ENCODE peak calls at places on chromosome 22, in nine cellular contexts. W is right cardiac atrium; R is AG10803; Q is stimulated activated naive B cell treated with anti-CD40 and anti-IgM and Interleukin-4, amounts not matched to agents 10 μg/mL and 1 μg/mL and 100 μg/mL, for 72 hours; T is NCI-H69; G is stimulated activated naive CD4-positive, alpha-beta T cell treated with Interleukin-2 at 50 U/mL for 16 hours; F is stomach; S is NCI-H748 treated with DMSO at 0.1 percent for 48 hours; X is left ventricle myocardium inferior. V is an unnamed sample.

GRCh38 chr22:40719599-40719998 is 40.3 kb downstream of the MCHR1 start:
- DNase-seq in T (no peak), R (no peak), Q (no peak), F (no peak), S (no peak), W (no peak), X (no peak), G (no peak), V (no peak)

GRCh38 chr22:32660292-32660691 is 141.2 kb upstream of the TIMP3 start:
- DNase-seq in S (peak; percentile 1), W (peak; percentile 84), X (peak; percentile 70), R (peak; percentile 67), F (peak; percentile 70), Q (peak; percentile 43), G (peak; percentile 20), T (peak; percentile 56), V (peak; percentile 30)

GRCh38 chr22:47352920-47353700 is 590.7 kb downstream of the TBC1D22A start:
- DNase-seq in S (no peak), Q (no peak), R (no peak), T (no peak), W (no peak), G (no peak), X (no peak), F (peak; percentile 17), V (no peak)

GRCh38 chr22:44337658-44338004 is 24.9 kb upstream of the SHISAL1 start:
- DNase-seq in Q (no peak), S (no peak), W (no peak), F (peak; percentile 32), R (peak; percentile 60), G (no peak), X (no peak), T (peak; percentile 89), V (peak; percentile 79)

GRCh38 chr22:19062139-19062789 is 59.9 kb downstream of the DGCR2 start:
- DNase-seq in X (no peak), F (peak; percentile 52), Q (no peak), T (no peak), G (no peak), R (no peak), S (no peak), W (no peak), V (no peak)

GRCh38 chr22:49016909-49017768 is 810.5 kb downstream of the BRD1 start:
- DNase-seq in T (peak; percentile 24), G (no peak), R (no peak), W (peak; percentile 44), X (no peak), F (peak; percentile 20), Q (no peak), S (peak; percentile 76), V (no peak)

GRCh38 chr22:30078320-30079311 is 1.6 kb upstream of the HORMAD2 start:
- DNase-seq in S (no peak), T (peak; percentile 6), X (no peak), W (no peak), F (no peak), Q (peak; percentile 5), G (no peak), R (no peak), V (no peak)

GRCh38 chr22:46370584-46371373 is 35.3 kb downstream of the TRMU start:
- DNase-seq in G (no peak), Q (no peak), S (no peak), R (no peak), F (no peak), X (no peak), T (no peak), W (peak; percentile 50), V (no peak)

GRCh38 chr22:20404881-20405280 is 10.9 kb downstream of the ZNF74 start:
- DNase-seq in Q (no peak), W (no peak), F (no peak), S (no peak), X (no peak), T (no peak), R (no peak), G (no peak), V (no peak)

GRCh38 chr22:50001388-50002231 is 11.0 kb downstream of the IL17REL start:
- DNase-seq in G (no peak), W (peak; percentile 9), S (no peak), F (no peak), T (peak; percentile 90), X (no peak), Q (no peak), R (no peak), V (no peak)